ENCODE peak calls at places on chromosomes 16 and 17, in ten cellular contexts. R is retina; V is EH; S is neural crest cell; X is amniotic stem cell; K is left ventricle myocardium superior; Q is stimulated activated CD4-positive, alpha-beta T cell treated with anti-CD3 and anti-CD28 coated beads, Interleukin-15, amount 100 ng/mL, for 48 hours; B is mesothelial cell of epicardium; N is neural progenitor cell; I is MG63. P is an unnamed sample.

GRCh38 chr16:67017810-67018488 is 11.0 kb upstream of the CBFB start:
- DNase-seq in K (peak; percentile 44), B (peak; percentile 78), I (peak; percentile 75), R (peak; percentile 64), X (peak; percentile 67), N (peak; percentile 93), Q (peak; percentile 85), S (peak; percentile 74), V (peak; percentile 96), P (peak; percentile 82)

GRCh38 chr16:82404586-82405315 is 222.0 kb upstream of the CDH13 start:
- DNase-seq in Q (no peak), R (no peak), V (no peak), N (no peak), S (no peak), B (no peak), K (no peak), X (no peak), I (no peak), P (no peak)

GRCh38 chr16:51981725-51982124 is 565.2 kb downstream of the TOX3 start:
- DNase-seq in X (no peak), V (no peak), S (no peak), I (no peak), R (no peak), K (no peak), Q (no peak), B (no peak), N (no peak), P (no peak)

GRCh38 chr17:55582910-55583309 is 71.7 kb upstream of the SMIM36 start:
- DNase-seq in Q (no peak), V (peak; percentile 19), K (no peak), I (no peak), S (no peak), N (no peak), B (no peak), R (no peak), X (no peak), P (no peak)

GRCh38 chr17:77602883-77603640 is 355.4 kb upstream of the TNRC6C start:
- DNase-seq in K (no peak), R (peak; percentile 13), N (no peak), X (no peak), S (no peak), I (no peak), V (no peak), Q (no peak), B (peak; percentile 32), P (no peak)

GRCh38 chr16:87931504-87931903 is 4.8 kb downstream of the CA5A start:
- DNase-seq in R (peak; percentile 65), V (no peak), S (no peak), X (no peak), N (no peak), I (peak; percentile 64), B (no peak), Q (no peak), K (no peak), P (no peak)

GRCh38 chr16:84808812-84809211 is 11.0 kb upstream of the CRISPLD2 start:
- DNase-seq in V (no peak), B (no peak), I (no peak), S (no peak), N (no peak), R (no peak), Q (no peak), X (no peak), K (no peak), P (no peak)

GRCh38 chr17:66966529-66967418 is 2.3 kb downstream of the CACNG4 start:
- DNase-seq in X (no peak), B (no peak), Q (no peak), K (no peak), R (no peak), S (no peak), N (no peak), I (no peak), V (no peak), P (no peak)

GRCh38 chr17:76027159-76027839 is at the start of gene EVPL:
- DNase-seq in V (no peak), I (no peak), B (no peak), N (no peak), Q (no peak), S (no peak), X (no peak), R (no peak), K (no peak), P (no peak)

GRCh38 chr17:74244543-74244942 is 29.5 kb upstream of the DNAI2 start:
- DNase-seq in X (no peak), Q (no peak), V (no peak), B (no peak), N (no peak), S (no peak), R (no peak), I (no peak), K (no peak), P (no peak)

GRCh38 chr17:47948706-47949196 is 7.4 kb downstream of the PNPO start:
- DNase-seq in Q (no peak), N (no peak), B (no peak), S (no peak), R (no peak), V (no peak), X (no peak), I (peak; percentile 67), K (no peak), P (no peak)

GRCh38 chr16:30340621-30341020 is 14.5 kb downstream of the CD2BP2 start:
- DNase-seq in I (no peak), V (no peak), S (no peak), X (no peak), R (no peak), N (no peak), B (no peak), K (no peak), Q (no peak), P (no peak)

GRCh38 chr17:42311240-42312034 is 23.1 kb downstream of the STAT5A start:
- DNase-seq in N (peak; percentile 78), X (peak; percentile 64), B (peak; percentile 71), V (peak; percentile 91), S (no peak), I (no peak), R (peak; percentile 72), K (peak; percentile 92), Q (no peak), P (no peak)

GRCh38 chr17:48162946-48163506 is 55.5 kb downstream of the SNX11 start:
- DNase-seq in B (peak; percentile 54), S (no peak), Q (no peak), X (no peak), V (no peak), N (no peak), R (peak; percentile 40), K (no peak), I (peak; percentile 7), P (no peak)

GRCh38 chr17:59004338-59005111 is 102.2 kb downstream of the TRIM37 start:
- DNase-seq in Q (peak; percentile 14), N (peak; percentile 67), K (peak; percentile 37), B (peak; percentile 72), R (peak; percentile 71), S (peak; percentile 69), V (peak; percentile 64), I (peak; percentile 21), X (no peak), P (peak; percentile 48)

GRCh38 chr17:58918072-58918471 is 162.4 kb downstream of the PPM1E start:
- DNase-seq in B (no peak), I (no peak), R (no peak), K (no peak), S (no peak), N (peak; percentile 50), Q (no peak), X (no peak), V (no peak), P (no peak)

GRCh38 chr17:41972571-41973411 is 6.2 kb downstream of the CNP start:
- DNase-seq in V (no peak), K (peak; percentile 62), X (no peak), Q (no peak), R (no peak), S (no peak), B (no peak), I (no peak), N (no peak), P (no peak)

GRCh38 chr17:82065638-82066303 is at the start of gene DUS1L:
- DNase-seq in X (no peak), S (peak; percentile 59), I (peak; percentile 65), K (peak; percentile 82), R (peak; percentile 72), V (peak; percentile 48), N (peak; percentile 83), Q (peak; percentile 41), B (no peak), P (no peak)

GRCh38 chr17:50047488-50048126 is 8.3 kb upstream of the ITGA3 start:
- DNase-seq in X (peak; percentile 55), V (peak; percentile 90), R (no peak), I (peak; percentile 92), K (no peak), N (no peak), B (no peak), S (no peak), Q (no peak), P (no peak)

GRCh38 chr16:8194795-8195194 is 395.5 kb downstream of the TMEM114 start:
- DNase-seq in X (no peak), I (no peak), N (peak; percentile 45), K (no peak), V (no peak), R (no peak), Q (no peak), B (no peak), S (peak; percentile 23), P (no peak)

P was measured in GM12878.